ENCODE peak calls at places on chromosomes 13 and 19, in ten cellular contexts. R is stimulated activated CD4-positive, alpha-beta T cell treated with anti-CD3 and anti-CD28 coated beads, Interleukin-1b, Interleukin-23, amount 100 ng/mL, for 1 hour; Y is AG08395; B is cardiac fibroblast; I is M059J; K is activated T-cell treated with anti-CD3 and anti-CD28 coated beads, Interleukin-2, amount 50 U/mL, for 72 hours; J is NCI-H146; H is DMS53; X is AG09319; U is breast epithelium. T is an unnamed sample.

GRCh38 chr19:45041125-45041524 is 2.3 kb downstream of the CLASRP start:
- DNase-seq in R (no peak), Y (no peak), B (no peak), I (no peak), K (no peak), J (no peak), H (no peak), X (no peak), U (no peak), T (no peak)

GRCh38 chr19:18587962-18588610 is 512 bp upstream of the REX1BD start:
- DNase-seq in R (no peak), Y (no peak), B (no peak), I (no peak), K (no peak), J (peak), H (no peak), X (no peak), U (no peak), T (no peak)

GRCh38 chr19:456547-457110 is 4.2 kb downstream of the SHC2 start:
- DNase-seq in R (no peak), Y (no peak), B (no peak), I (no peak), K (no peak), J (peak), H (no peak), X (no peak), U (no peak), T (no peak)

GRCh38 chr13:74136089-74136658 is 2.0 kb upstream of the KLF12 start:
- DNase-seq in R (no peak), Y (peak), B (peak), I (peak), K (peak), J (peak), H (peak), X (no peak), U (peak), T (peak)

GRCh38 chr19:43699506-43700367 is 16.1 kb upstream of the IRGC start:
- DNase-seq in R (no peak), Y (no peak), B (peak), I (peak), K (no peak), J (peak), H (peak), X (no peak), U (no peak), T (peak)

GRCh38 chr19:42176649-42176989 is 40.9 kb downstream of the DEDD2 start:
- DNase-seq in R (no peak), Y (peak), B (no peak), I (no peak), K (no peak), J (peak), H (no peak), X (no peak), U (no peak), T (no peak)

GRCh38 chr13:20369886-20370361 is 137.8 kb upstream of the GJB6 start:
- DNase-seq in R (no peak), Y (no peak), B (no peak), I (peak), K (no peak), J (no peak), H (no peak), X (no peak), U (no peak), T (no peak)

GRCh38 chr13:39052944-39053343 is 14.7 kb downstream of the NHLRC3 start:
- DNase-seq in R (no peak), Y (no peak), B (no peak), I (no peak), K (no peak), J (peak), H (no peak), X (no peak), U (no peak), T (peak)

GRCh38 chr13:87696458-87696857 is 25.3 kb downstream of the SLITRK5 start:
- DNase-seq in R (no peak), Y (no peak), B (no peak), I (no peak), K (no peak), J (no peak), H (no peak), X (no peak), U (no peak), T (no peak)

GRCh38 chr13:65594255-65594654 is 1635.9 kb downstream of the PCDH9 start:
- DNase-seq in R (no peak), Y (peak), B (peak), I (peak), K (no peak), J (no peak), H (no peak), X (no peak), U (no peak), T (no peak)

GRCh38 chr19:45354443-45354842 is 13.9 kb downstream of the KLC3 start:
- DNase-seq in R (no peak), Y (no peak), B (no peak), I (no peak), K (no peak), J (no peak), H (no peak), X (no peak), U (no peak), T (no peak)